ENCODE peak calls at places on chromosomes 13 and 19, in six cellular contexts. N is heart left ventricle, F is adrenal gland, O is neural progenitor cell, V is sigmoid colon, Z is left lung. B is an unnamed sample.

GRCh38 chr13:114281351-114282142 is at the start of gene UPF3A:
- DNase-seq in Z (peak; percentile 96), V (peak; percentile 96), N (peak; percentile 93), F (peak; percentile 92), O (peak; percentile 96), B (peak; percentile 95)

GRCh38 chr13:24683833-24684599 is 3.8 kb downstream of the ATP12A start:
- DNase-seq in V (no peak), Z (peak; percentile 82), O (peak; percentile 88), N (peak; percentile 50), F (peak; percentile 63), B (peak; percentile 64)

GRCh38 chr13:95056266-95056665 is 245.0 kb downstream of the ABCC4 start:
- DNase-seq in F (no peak), Z (no peak), V (no peak), O (peak; percentile 79), N (no peak), B (no peak)

GRCh38 chr13:88434953-88435352 is 763.8 kb downstream of the SLITRK5 start:
- DNase-seq in Z (no peak), O (no peak), V (no peak), F (no peak), N (no peak), B (no peak)

GRCh38 chr13:65977525-65977924 is 1252.6 kb downstream of the PCDH9 start:
- DNase-seq in O (no peak), F (no peak), N (no peak), V (no peak), Z (no peak), B (no peak)

GRCh38 chr13:51557875-51558604 is 26.2 kb upstream of the WDFY2 start:
- DNase-seq in F (no peak), N (no peak), Z (no peak), V (no peak), O (no peak), B (no peak)

GRCh38 chr13:103350147-103350546 is 283.9 kb upstream of the SLC10A2 start:
- DNase-seq in Z (no peak), F (no peak), O (no peak), N (no peak), V (no peak), B (no peak)

GRCh38 chr13:73248711-73249580 is 190.1 kb downstream of the KLF5 start:
- DNase-seq in F (no peak), O (no peak), V (no peak), Z (no peak), N (no peak), B (no peak)

GRCh38 chr13:106617561-106617960 is 49.6 kb upstream of the ARGLU1 start:
- DNase-seq in Z (no peak), V (no peak), O (peak; percentile 61), N (no peak), F (no peak), B (no peak)

DNA sequence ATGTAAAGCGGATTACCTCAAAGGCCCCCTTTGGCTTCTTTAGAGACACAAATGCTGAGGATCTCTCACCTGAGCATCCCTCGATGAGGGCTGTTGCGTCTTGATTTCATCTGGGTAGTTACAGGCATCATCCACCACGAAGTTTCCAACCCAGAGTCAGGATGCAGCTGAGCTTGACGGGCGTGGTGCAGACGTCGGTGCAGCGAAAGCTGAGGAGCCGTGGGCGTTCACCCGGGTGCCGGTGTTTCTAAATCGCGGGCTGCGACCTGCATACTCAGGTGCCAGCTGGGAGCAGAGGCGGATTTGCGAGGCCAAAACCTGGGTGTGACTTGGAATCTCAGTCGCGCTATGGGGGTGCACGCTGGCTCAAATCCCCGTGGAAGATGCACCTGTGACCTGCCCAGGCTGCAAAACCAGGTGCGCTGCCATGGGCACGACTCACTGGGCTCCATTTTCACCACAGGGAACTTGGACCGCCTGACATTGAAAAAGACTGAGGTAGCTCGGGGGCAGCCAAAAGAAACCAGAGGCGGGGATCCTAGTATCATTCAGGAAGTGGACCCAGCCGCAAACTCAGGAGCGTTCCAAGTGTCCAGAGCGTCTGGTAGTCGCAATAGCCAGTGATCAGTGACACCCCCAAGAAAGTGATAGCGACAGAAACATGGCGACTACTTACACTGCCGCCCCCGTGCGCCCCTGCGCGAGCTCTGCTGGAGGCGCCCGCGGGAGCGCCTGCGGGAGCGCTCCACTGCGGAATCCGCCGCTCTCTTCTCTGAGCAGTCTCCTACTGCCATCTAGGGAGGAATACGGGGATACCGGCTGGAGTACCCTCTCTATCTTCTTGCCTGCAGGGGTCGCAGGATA is 36.4 kb upstream of the IGFL4 start:
- DNase-seq in N (peak; percentile 12), F (peak; percentile 75), Z (no peak), V (peak; percentile 73), O (peak; percentile 94), B (peak; percentile 42)
- H3K4me3 ChIP-seq in N (no peak overlapping the region), F (no peak overlapping the region), Z (no peak overlapping the region), V (peak overlapping the region; percentile 32), O (peak overlapping the region; percentile 63), B (peak overlapping the region; percentile 17)

DNA sequence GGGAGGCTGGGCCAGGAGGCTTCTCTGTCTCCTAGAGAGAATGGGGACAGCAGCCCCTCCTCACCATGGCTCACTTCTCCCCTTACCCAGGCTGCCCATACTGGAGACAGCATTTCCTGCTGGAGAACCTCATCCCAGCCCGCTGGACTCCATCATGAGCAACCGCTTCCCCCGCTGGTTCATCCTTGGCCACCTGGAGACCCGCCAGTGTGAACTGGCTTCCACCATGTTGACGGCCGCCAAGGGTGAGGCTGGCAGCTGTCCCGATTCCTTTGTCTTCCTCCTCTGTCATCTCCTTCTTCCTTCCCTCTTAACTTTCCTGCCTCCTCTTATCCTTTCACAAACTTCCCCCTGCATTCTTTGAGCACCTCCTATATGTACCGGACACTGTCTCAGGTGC is 28.0 kb downstream of the ZSWIM4 start:
- DNase-seq in N (peak; percentile 39), Z (no peak), O (no peak), F (no peak), V (no peak), B (no peak)
- H3K36me3 ChIP-seq in N (peaks cover 34% of the 10 kb centered on the region), Z (no peaks in the 10 kb centered on the region), O (peaks cover 2% of the 10 kb centered on the region), F (no peaks in the 10 kb centered on the region), V (no peaks in the 10 kb centered on the region), B (no peaks in the 10 kb centered on the region)

DNA sequence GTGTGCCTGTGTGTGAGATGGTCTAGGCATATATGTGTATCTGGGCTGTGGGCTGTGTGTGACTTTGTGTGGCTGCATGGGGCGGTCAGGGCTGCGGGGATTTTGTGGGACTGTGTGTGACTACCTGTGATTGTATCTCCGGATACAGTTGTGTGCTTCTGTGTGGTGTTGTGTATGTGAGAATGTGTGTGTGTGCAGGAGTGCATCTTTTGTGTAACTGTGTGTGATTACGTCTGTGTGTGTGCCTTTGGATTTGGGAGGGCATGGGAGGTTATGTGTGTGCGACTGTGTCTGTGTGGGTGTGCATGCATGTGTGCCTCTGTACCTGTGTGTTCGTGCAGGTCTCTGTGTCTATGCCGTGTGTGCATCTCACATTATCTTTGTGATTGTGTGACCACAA is 7.4 kb downstream of the EHD2 start:
- DNase-seq in F (no peak), N (no peak), O (no peak), Z (no peak), V (no peak), B (no peak)
- H3K27ac ChIP-seq in F (peak overlapping the region; percentile 92), N (peak overlapping the region; percentile 89), O (no peak overlapping the region), Z (no peak overlapping the region), V (peak overlapping the region; percentile 95), B (no peak overlapping the region)

GRCh38 chr19:6752257-6753177 is 13.0 kb downstream of the TRIP10 start:
- DNase-seq in O (peak; percentile 83), F (peak; percentile 25), V (no peak), Z (peak; percentile 68), N (no peak), B (peak; percentile 88)
- H3K4me3 ChIP-seq in O (peak overlapping the region; percentile 45), F (no peak overlapping the region), V (peak overlapping the region; percentile 42), Z (peak overlapping the region; percentile 39), N (no peak overlapping the region), B (peak overlapping the region; percentile 50)

GRCh38 chr19:55690769-55691545 is 15.9 kb downstream of the EPN1 start:
- DNase-seq in Z (peak; percentile 70), O (no peak), F (peak; percentile 13), N (no peak), V (peak; percentile 56), B (no peak)

GRCh38 chr19:55690109-55690768 is 15.2 kb downstream of the EPN1 start:
- DNase-seq in F (peak; percentile 14), Z (peak; percentile 70), V (peak; percentile 58), N (no peak), O (no peak), B (no peak)

GRCh38 chr19:55692681-55693081 is 17.7 kb downstream of the EPN1 start:
- DNase-seq in F (no peak), V (peak; percentile 56), Z (peak; percentile 72), O (no peak), N (no peak), B (no peak)

GRCh38 chr19:55693336-55693974 is 18.4 kb downstream of the EPN1 start:
- DNase-seq in O (no peak), V (peak; percentile 48), N (no peak), F (peak; percentile 13), Z (peak; percentile 40), B (no peak)

DNA sequence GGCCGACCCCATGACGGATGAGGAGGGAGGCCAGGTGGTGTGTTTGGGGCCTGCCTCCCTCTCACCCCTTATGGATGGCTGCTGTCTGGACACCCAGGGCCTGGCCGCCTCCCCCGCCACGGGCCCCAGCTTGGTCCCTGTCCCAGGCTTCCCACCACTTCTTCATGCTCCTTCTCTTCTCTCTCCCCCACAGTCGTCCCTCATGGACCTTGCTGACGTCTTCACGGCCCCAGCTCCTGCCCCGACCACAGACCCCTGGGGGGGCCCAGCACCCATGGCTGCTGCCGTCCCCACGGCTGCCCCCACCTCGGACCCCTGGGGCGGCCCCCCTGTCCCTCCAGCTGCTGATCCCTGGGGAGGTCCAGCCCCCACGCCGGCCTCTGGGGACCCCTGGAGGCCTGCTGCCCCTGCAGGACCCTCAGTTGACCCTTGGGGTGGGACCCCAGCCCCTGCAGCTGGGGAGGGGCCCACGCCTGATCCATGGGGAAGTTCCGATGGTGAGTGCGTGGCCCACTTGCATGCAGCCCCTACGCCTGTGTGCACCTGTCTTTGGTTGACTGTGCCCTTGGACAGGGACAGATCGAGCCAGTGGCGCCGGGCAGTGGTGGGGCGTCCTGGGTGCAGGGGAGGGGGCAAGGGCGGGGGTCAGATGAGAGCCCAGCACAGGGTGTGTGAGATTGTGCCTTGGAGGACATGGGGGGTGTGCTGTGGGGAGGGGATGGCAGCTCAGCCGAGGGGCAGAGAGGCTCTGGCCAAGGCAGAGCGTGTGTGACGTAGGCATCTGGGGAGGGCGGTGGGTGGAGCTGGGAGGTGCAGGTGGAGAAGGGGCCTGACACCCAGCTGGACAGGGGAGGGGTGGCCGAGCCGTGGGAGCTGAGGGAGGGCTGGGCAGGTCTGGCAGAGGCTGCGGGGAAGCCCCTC is 16.8 kb downstream of the EPN1 start:
- DNase-seq in Z (peak; percentile 65), F (no peak), N (no peak), V (peak; percentile 56), O (no peak), B (peak; percentile 11)
- H3K36me3 ChIP-seq in Z (no peaks in the 10 kb centered on the region), F (peaks cover 87% of the 10 kb centered on the region), N (peaks cover 97% of the 10 kb centered on the region), V (peaks cover 36% of the 10 kb centered on the region), O (no peaks in the 10 kb centered on the region), B (peaks cover 61% of the 10 kb centered on the region)

DNA sequence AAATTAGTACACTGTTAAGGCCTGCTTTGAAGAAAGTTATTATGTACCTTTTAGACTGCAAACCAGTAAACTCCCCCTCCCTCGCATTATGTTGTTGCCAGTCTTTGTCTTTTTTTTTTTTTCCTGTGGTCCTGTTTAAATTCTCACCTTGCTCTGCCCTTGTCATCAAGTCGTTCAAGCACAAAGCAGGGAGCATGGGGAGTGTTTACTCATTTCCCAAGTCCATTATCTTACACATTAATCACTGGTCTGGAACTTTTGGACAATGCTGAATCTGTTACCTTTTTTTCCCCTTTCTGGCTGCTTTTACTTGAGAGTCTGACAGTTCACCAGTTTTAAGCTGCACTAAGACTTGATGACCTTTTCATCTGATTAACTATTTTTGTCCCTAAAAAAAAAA is 108.2 kb downstream of the DACH1 start:
- DNase-seq in O (no peak), Z (no peak), N (no peak), V (no peak), F (no peak), B (no peak)
- H3K27ac ChIP-seq in O (peak overlapping the region; percentile 86), Z (no peak overlapping the region), N (no peak overlapping the region), V (no peak overlapping the region), F (no peak overlapping the region), B (no peak overlapping the region)